ENCODE peak calls at places on chromosomes 2 and 18, in ten cellular contexts. P, X, H, L, M, C, E, Z, Q and N are unnamed samples.

GRCh38 chr2:218925434-218925833 is 34.0 kb upstream of the CDK5R2 start:
- DNase-seq in H (no peak), E (no peak), Q (no peak), Z (no peak), P (no peak), X (no peak), M (no peak), C (no peak), L (no peak), N (no peak)

GRCh38 chr2:68434981-68435380 is 32.1 kb downstream of the FBXO48 start:
- DNase-seq in C (no peak), H (no peak), X (no peak), Z (no peak), Q (no peak), E (peak), L (no peak), M (no peak), P (no peak), N (no peak)

GRCh38 chr2:68741238-68741637 is 6.6 kb downstream of the ARHGAP25 start:
- DNase-seq in E (peak), C (no peak), Z (no peak), L (peak), P (no peak), Q (no peak), M (no peak), H (no peak), X (no peak), N (no peak)

GRCh38 chr2:49972699-49973098 is 818.4 kb upstream of the FSHR start:
- DNase-seq in M (no peak), E (no peak), X (no peak), C (no peak), P (no peak), H (no peak), Q (no peak), Z (no peak), L (no peak), N (no peak)

GRCh38 chr2:198815626-198816025 is 642.1 kb downstream of the SATB2 start:
- DNase-seq in E (no peak), Z (no peak), P (no peak), M (no peak), Q (no peak), H (no peak), X (no peak), C (no peak), L (no peak), N (no peak)

GRCh38 chr18:26646897-26647296 is 98.5 kb upstream of the KCTD1 start:
- DNase-seq in E (no peak), X (no peak), P (no peak), M (no peak), H (no peak), L (no peak), C (no peak), Z (no peak), Q (peak), N (no peak)

GRCh38 chr2:163692081-163692480 is 43.7 kb downstream of the FIGN start:
- DNase-seq in E (no peak), L (no peak), M (no peak), Q (no peak), H (no peak), C (no peak), X (no peak), Z (no peak), P (no peak), N (peak)

GRCh38 chr2:239311132-239312040 is 89.4 kb downstream of the HDAC4 start:
- DNase-seq in Q (no peak), H (no peak), Z (peak), M (no peak), X (no peak), L (peak), C (peak), E (no peak), P (peak), N (no peak)

GRCh38 chr2:63050916-63051794 is 525 bp downstream of the OTX1 start:
- DNase-seq in H (no peak), L (no peak), E (no peak), P (no peak), C (no peak), Z (no peak), X (peak), M (peak), Q (peak), N (no peak)

GRCh38 chr2:99691931-99692330 is 202.1 kb upstream of the REV1 start:
- DNase-seq in X (no peak), E (no peak), P (no peak), H (no peak), M (peak), Z (peak), Q (no peak), C (no peak), L (peak), N (no peak)

GRCh38 chr2:189927823-189928222 is 134.7 kb downstream of the MSTN start:
- DNase-seq in C (no peak), M (no peak), X (no peak), L (no peak), P (peak), Q (no peak), E (no peak), Z (no peak), H (no peak), N (peak)

GRCh38 chr18:63817441-63818051 is 42.3 kb downstream of the SERPINB7 start:
- DNase-seq in E (no peak), Q (peak), X (no peak), L (no peak), P (peak), H (peak), Z (no peak), M (no peak), C (no peak), N (peak)

GRCh38 chr2:79512442-79513401 is at the start of gene CTNNA2:
- DNase-seq in Z (peak), P (peak), X (peak), H (no peak), C (peak), Q (peak), L (no peak), E (no peak), M (no peak), N (peak)

GRCh38 chr18:59516356-59517155 is 157.5 kb upstream of the LMAN1 start:
- DNase-seq in L (peak), H (peak), E (no peak), Z (no peak), Q (peak), M (no peak), P (peak), X (peak), C (peak), N (peak)

GRCh38 chr2:121617042-121617599 is 32.1 kb downstream of the CLASP1 start:
- DNase-seq in C (no peak), X (no peak), Q (no peak), M (no peak), L (no peak), Z (no peak), E (no peak), P (no peak), H (no peak), N (no peak)

GRCh38 chr2:146990311-146990781 is 854.5 kb upstream of the ACVR2A start:
- DNase-seq in C (no peak), Z (no peak), M (no peak), L (no peak), Q (no peak), E (no peak), X (no peak), P (peak), H (no peak), N (peak)

GRCh38 chr2:121925466-121925865 is 170.0 kb downstream of the TSN start:
- DNase-seq in Z (no peak), X (no peak), M (no peak), E (no peak), P (no peak), L (no peak), H (no peak), Q (peak), C (no peak), N (no peak)

DNA sequence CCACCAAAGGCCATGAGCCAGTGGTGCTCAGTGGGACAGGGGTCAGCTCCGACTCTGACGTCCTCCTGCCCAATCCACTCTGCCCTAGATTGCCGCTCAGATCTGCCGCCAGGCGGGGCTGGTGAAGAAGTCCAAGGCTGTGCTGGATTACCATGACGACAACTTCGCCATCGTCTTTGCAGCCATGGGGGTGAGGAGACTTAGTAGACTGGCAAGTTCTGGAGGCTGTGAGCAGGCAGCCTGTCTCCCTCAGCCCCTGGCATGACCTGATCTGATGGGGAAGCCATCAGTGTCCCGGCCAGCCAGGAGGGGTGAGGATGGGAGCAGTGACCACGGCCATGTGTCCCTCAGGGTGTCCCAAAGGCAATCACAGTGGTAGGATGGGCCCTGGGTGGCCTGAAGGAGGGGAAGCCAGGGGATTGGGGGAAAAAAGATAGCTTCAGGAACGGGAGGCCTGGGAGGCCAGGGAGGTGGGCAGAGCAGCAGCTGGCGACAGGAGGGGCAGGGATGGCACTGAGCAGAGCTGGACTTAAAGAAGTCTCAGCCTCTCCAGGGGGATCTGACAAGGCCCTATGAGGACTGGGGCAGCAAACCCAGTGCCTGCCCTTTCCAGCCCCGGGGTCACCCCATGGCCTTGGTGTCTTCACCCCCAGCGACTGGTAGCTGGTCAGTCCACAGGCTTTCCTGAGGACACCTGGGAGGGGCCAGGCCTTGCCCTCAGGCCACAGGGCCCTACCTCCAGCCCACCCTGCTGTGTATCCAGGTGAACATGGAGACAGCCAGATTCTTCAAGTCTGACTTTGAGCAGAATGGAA is 17.4 kb upstream of the ANKRD53 start:
- DNase-seq in C (peak), Z (peak), M (no peak), H (no peak), L (peak), X (no peak), E (no peak), Q (no peak), P (no peak), N (no peak)
- TF ChIP-seq CTCF in C (no peak), Z (no peak), M (no peak), H (no peak), L (no peak), X (no peak), E (no peak), Q (no peak), P (no peak), N (peak)

GRCh38 chr2:61179701-61180639 is 18.0 kb downstream of the C2orf74 start:
- DNase-seq in C (peak), M (peak), Q (peak), L (peak), H (peak), P (peak), Z (no peak), X (no peak), E (no peak), N (peak)
- H3K4me3 ChIP-seq in C (no peak), M (no peak), Q (peak), L (peak), H (peak), P (peak), Z (peak), X (no peak), E (peak), N (peak)

GRCh38 chr18:74579704-74580103 is 18.0 kb upstream of the ZNF407 start:
- DNase-seq in L (no peak), Q (no peak), X (no peak), P (no peak), C (peak), E (no peak), Z (no peak), M (no peak), H (no peak), N (peak)
- TF ChIP-seq CTCF in L (no peak), Q (no peak), X (no peak), P (no peak), C (no peak), E (no peak), Z (no peak), M (no peak), H (no peak), N (no peak)

GRCh38 chr2:174336403-174337336 is 1.9 kb downstream of the SP9 start:
- DNase-seq in L (no peak), Q (no peak), M (peak), P (no peak), X (peak), Z (peak), E (peak), H (no peak), C (no peak), N (no peak)
- H3K4me3 ChIP-seq in L (peak), Q (no peak), M (peak), P (no peak), X (peak), Z (peak), E (peak), H (peak), C (no peak), N (no peak)

GRCh38 chr2:201618744-201619654 is 24.3 kb downstream of the TMEM237 start:
- DNase-seq in X (no peak), L (peak), Q (no peak), H (no peak), M (peak), Z (peak), P (peak), E (no peak), C (peak), N (peak)
- TF ChIP-seq CTCF in X (no peak), L (peak), Q (no peak), H (peak), M (peak), Z (peak), P (peak), E (no peak), C (peak), N (peak)

GRCh38 chr2:66477125-66477842 is 42.4 kb downstream of the MEIS1 start:
- DNase-seq in P (no peak), Q (no peak), Z (no peak), L (no peak), E (peak), H (no peak), M (no peak), C (no peak), X (no peak), N (no peak)
- H3K4me3 ChIP-seq in P (no peak), Q (no peak), Z (no peak), L (no peak), E (no peak), H (no peak), M (no peak), C (no peak), X (no peak), N (no peak)

GRCh38 chr2:38174646-38175096 is 98.7 kb upstream of the CYP1B1 start:
- DNase-seq in L (no peak), P (peak), H (peak), Z (no peak), C (no peak), E (peak), X (no peak), Q (no peak), M (no peak), N (peak)

GRCh38 chr2:38180754-38181153 is 104.8 kb upstream of the CYP1B1 start:
- DNase-seq in Q (no peak), E (no peak), C (no peak), X (no peak), H (no peak), Z (no peak), M (no peak), P (no peak), L (no peak), N (no peak)

GRCh38 chr2:38178556-38179419 is 102.8 kb upstream of the CYP1B1 start:
- DNase-seq in Z (no peak), E (peak), M (no peak), Q (peak), H (no peak), L (peak), X (no peak), C (peak), P (peak), N (peak)

GRCh38 chr2:38176619-38177021 is 100.7 kb upstream of the CYP1B1 start:
- DNase-seq in Z (no peak), P (peak), X (no peak), E (peak), C (no peak), M (no peak), H (no peak), Q (no peak), L (no peak), N (peak)

DNA sequence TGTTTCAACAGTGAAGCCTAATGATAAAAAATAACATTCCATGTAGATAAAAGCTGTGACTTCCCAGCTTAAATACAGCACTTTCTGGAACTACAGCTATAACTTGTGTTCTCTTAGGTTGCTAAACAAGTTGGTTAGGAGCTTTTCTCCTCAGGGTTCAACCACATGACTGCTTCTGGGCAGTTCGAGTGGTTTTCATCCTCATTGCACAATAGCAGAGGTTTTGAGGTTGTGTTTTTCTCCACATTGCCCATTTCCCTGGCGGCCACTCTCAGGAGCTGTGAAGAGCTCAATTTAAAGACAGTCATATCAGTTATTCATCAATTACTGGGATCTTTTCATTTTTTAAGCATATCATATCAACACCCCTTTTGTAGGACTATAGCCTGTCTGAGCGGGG is 102.2 kb upstream of the CYP1B1 start:
- DNase-seq in Z (no peak), H (peak), X (no peak), L (peak), E (peak), Q (no peak), M (no peak), C (peak), P (peak), N (peak)
- TF ChIP-seq CTCF in Z (no peak), H (peak), X (no peak), L (no peak), E (no peak), Q (no peak), M (no peak), C (no peak), P (no peak), N (peak)

GRCh38 chr2:241064008-241064801 is 37.9 kb downstream of the MTERF4 start:
- DNase-seq in E (no peak), X (peak), C (peak), M (peak), Q (peak), H (no peak), Z (peak), P (no peak), L (peak), N (no peak)
- H3K4me3 ChIP-seq in E (no peak), X (peak), C (no peak), M (no peak), Q (peak), H (no peak), Z (no peak), P (no peak), L (no peak), N (no peak)

GRCh38 chr2:182245963-182246362 is 180.9 kb downstream of the PDE1A start:
- DNase-seq in L (no peak), C (no peak), P (no peak), Z (no peak), X (no peak), E (no peak), Q (peak), M (no peak), H (no peak), N (no peak)

GRCh38 chr2:182241936-182242335 is 184.9 kb downstream of the PDE1A start:
- DNase-seq in H (no peak), E (no peak), Q (no peak), X (no peak), M (no peak), Z (no peak), L (no peak), P (peak), C (no peak), N (no peak)

GRCh38 chr2:182242561-182242960 is 184.3 kb downstream of the PDE1A start:
- DNase-seq in C (no peak), Q (no peak), Z (no peak), M (no peak), E (no peak), P (no peak), X (no peak), H (no peak), L (no peak), N (no peak)

GRCh38 chr2:182240862-182241371 is 185.9 kb downstream of the PDE1A start:
- DNase-seq in L (no peak), E (peak), C (no peak), Q (peak), H (no peak), Z (no peak), M (no peak), X (peak), P (peak), N (peak)
- TF ChIP-seq CTCF in L (peak), E (peak), C (peak), Q (peak), H (peak), Z (peak), M (peak), X (peak), P (peak), N (peak)

GRCh38 chr2:44866131-44866530 is 75.4 kb upstream of the SIX3 start:
- DNase-seq in M (no peak), L (no peak), P (peak), H (no peak), X (no peak), Q (no peak), Z (no peak), E (peak), C (no peak), N (no peak)

GRCh38 chr2:44869761-44870160 is 71.7 kb upstream of the SIX3 start:
- DNase-seq in E (no peak), X (no peak), M (no peak), Z (no peak), C (no peak), P (no peak), H (no peak), Q (no peak), L (no peak), N (no peak)
- H3K4me3 ChIP-seq in E (no peak), X (no peak), M (no peak), Z (no peak), C (no peak), P (no peak), H (no peak), Q (no peak), L (no peak), N (no peak)